ENCODE peak calls at places on chromosomes 6 and 20, in five cellular contexts. W is T-helper 2 cell treated with Interferon-gamma antibody and Interleukin-4, amounts not matched to agents 5 μg/mL and 100 μg/mL, for 36 hours; I is activated CD4-positive, alpha-beta T cell treated with anti-CD3 and anti-CD28 coated beads, Interleukin-2, amount 10 ng/mL, durations not matched to agents 24 days and 14 days; D is DMS 273 treated with DMSO at 0.1 percent for 48 hours; K is foreskin fibroblast. E is an unnamed sample.

GRCh38 chr20:43794326-43794725 is 67.5 kb upstream of the GTSF1L start:
- DNase-seq in W (no peak), I (no peak), K (no peak), D (no peak), E (no peak)

GRCh38 chr20:32761417-32761830 is 761 bp upstream of the DNMT3B start:
- DNase-seq in I (no peak), K (no peak), W (no peak), D (no peak), E (no peak)

GRCh38 chr6:35120746-35121145 is 20.4 kb downstream of the TCP11 start:
- DNase-seq in I (no peak), W (no peak), K (no peak), D (no peak), E (no peak)

GRCh38 chr20:40757087-40757486 is 68.1 kb upstream of the MAFB start:
- DNase-seq in D (no peak), I (peak), W (peak), K (no peak), E (no peak)

GRCh38 chr20:21575167-21575566 is 61.3 kb upstream of the NKX2-2 start:
- DNase-seq in K (no peak), W (no peak), I (no peak), D (no peak), E (no peak)

GRCh38 chr6:169229611-169230321 is 23.9 kb downstream of the THBS2 start:
- DNase-seq in W (no peak), I (no peak), D (no peak), K (no peak), E (no peak)

GRCh38 chr6:56860466-56860865 is 94.4 kb upstream of the BEND6 start:
- DNase-seq in I (no peak), K (peak), W (no peak), D (no peak), E (no peak)

GRCh38 chr6:43263314-43264178 is 20.3 kb downstream of the TTBK1 start:
- DNase-seq in I (peak), W (peak), D (no peak), K (peak), E (peak)

GRCh38 chr6:29702519-29703103 is 20.6 kb upstream of the HLA-F start:
- DNase-seq in D (no peak), K (no peak), W (peak), I (peak), E (no peak)

GRCh38 chr6:335572-335971 is 43.3 kb downstream of the DUSP22 start:
- DNase-seq in D (no peak), W (no peak), K (no peak), I (no peak), E (no peak)

GRCh38 chr20:24999568-24999967 is 7.0 kb upstream of the APMAP start:
- DNase-seq in D (no peak), K (no peak), W (no peak), I (no peak), E (no peak)

GRCh38 chr6:35495258-35496035 is 1.4 kb downstream of the TEAD3 start:
- DNase-seq in I (no peak), D (no peak), K (no peak), W (no peak), E (no peak)

GRCh38 chr6:78810698-78811097 is 56.7 kb upstream of the IRAK1BP1 start:
- DNase-seq in I (no peak), K (peak), D (no peak), W (no peak), E (no peak)

GRCh38 chr20:4038676-4039075 is 23.3 kb upstream of the RNF24 start:
- DNase-seq in W (no peak), K (no peak), I (no peak), D (no peak), E (no peak)

GRCh38 chr6:82441047-82441770 is 77.6 kb downstream of the TPBG start:
- DNase-seq in K (no peak), D (no peak), W (no peak), I (no peak), E (no peak)

GRCh38 chr6:169960891-169961611 is 209.6 kb downstream of the ERMARD start:
- DNase-seq in I (no peak), W (no peak), D (no peak), K (no peak), E (no peak)

E was measured in NCI-H446 treated with DMSO at 0.1 percent for 48 hours.